ENCODE peak calls at places on chromosomes 1 and 21, in nine cellular contexts. U is effector memory CD4-positive, alpha-beta T cell; X is A673; Y is cardiac muscle cell; O is mammary epithelial cell; V is CD8-positive, alpha-beta memory T cell; L is uterus; T is lower lobe of right lung; F is esophagus squamous epithelium. S is an unnamed sample. For H3K9me3, the result is how much of the 10 kb centered on the place peaks cover.

GRCh38 chr1:34057751-34058150 is 107.3 kb downstream of the CSMD2 start:
- DNase-seq in U (no peak), X (no peak), Y (no peak), O (no peak), V (no peak), L (no peak), T (no peak), F (no peak), S (no peak)

GRCh38 chr1:178328728-178329127 is 168.0 kb downstream of the CLEC20A start:
- DNase-seq in U (no peak), X (no peak), Y (no peak), O (no peak), V (no peak), L (no peak), T (no peak), F (no peak), S (no peak)

GRCh38 chr1:155254714-155255242 is 505 bp downstream of the ENTREP3 start:
- DNase-seq in U (no peak), X (no peak), Y (no peak), O (no peak), V (no peak), L (peak), T (no peak), F (no peak), S (no peak)

GRCh38 chr1:62735491-62736171 is 47.4 kb upstream of the DOCK7 start:
- DNase-seq in U (no peak), X (peak), Y (peak), O (peak), V (no peak), L (no peak), T (no peak), F (no peak), S (no peak)

GRCh38 chr1:21669287-21670058 is at the start of gene RAP1GAP:
- DNase-seq in U (no peak), X (peak), Y (no peak), O (no peak), V (no peak), L (peak), T (peak), F (no peak), S (no peak)

GRCh38 chr21:15065381-15066230 is 806 bp upstream of the NRIP1 start:
- DNase-seq in U (peak), X (peak), Y (peak), O (peak), V (peak), L (peak), T (peak), F (peak), S (peak)

GRCh38 chr1:24284156-24284471 is 35.0 kb upstream of the GRHL3 start:
- DNase-seq in U (no peak), X (no peak), Y (no peak), O (peak), V (no peak), L (no peak), T (no peak), F (no peak), S (no peak)

GRCh38 chr1:1981142-1981500 is 22.5 kb downstream of the CFAP74 start:
- DNase-seq in U (no peak), X (no peak), Y (no peak), O (no peak), V (no peak), L (no peak), T (no peak), F (no peak), S (no peak)

GRCh38 chr1:201503397-201504176 is 3.3 kb downstream of the CSRP1 start:
- DNase-seq in U (no peak), X (peak), Y (peak), O (peak), V (no peak), L (peak), T (no peak), F (no peak), S (peak)

GRCh38 chr1:34682452-34683223 is 72.2 kb upstream of the GJB5 start:
- DNase-seq in U (no peak), X (no peak), Y (no peak), O (no peak), V (no peak), L (no peak), T (no peak), F (no peak), S (no peak)

GRCh38 chr1:193181526-193181925 is 4.9 kb downstream of the B3GALT2 start:
- DNase-seq in U (no peak), X (no peak), Y (no peak), O (no peak), V (no peak), L (no peak), T (no peak), F (no peak), S (no peak)

GRCh38 chr1:62720946-62721554 is 32.9 kb upstream of the DOCK7 start:
- DNase-seq in U (no peak), X (peak), Y (peak), O (no peak), V (no peak), L (no peak), T (no peak), F (no peak), S (peak)

GRCh38 chr1:234486858-234487830 is 8.2 kb upstream of the TARBP1 start:
- DNase-seq in U (no peak), X (peak), Y (peak), O (peak), V (no peak), L (peak), T (no peak), F (no peak), S (no peak)

GRCh38 chr1:235502601-235503332 is 1.5 kb downstream of the B3GALNT2 start:
- DNase-seq in U (no peak), X (no peak), Y (peak), O (peak), V (no peak), L (no peak), T (no peak), F (no peak), S (no peak)

GRCh38 chr1:225762002-225762441 is 15.6 kb upstream of the SRP9 start:
- DNase-seq in U (no peak), X (no peak), Y (no peak), O (no peak), V (no peak), L (no peak), T (no peak), F (no peak), S (no peak)

GRCh38 chr1:1440941-1441888 is 5.7 kb downstream of the VWA1 start:
- DNase-seq in U (peak), X (peak), Y (peak), O (no peak), V (peak), L (no peak), T (peak), F (no peak), S (peak)

GRCh38 chr1:22341791-22342605 is 109.7 kb upstream of the ZBTB40 start:
- DNase-seq in U (no peak), X (peak), Y (peak), O (no peak), V (no peak), L (no peak), T (no peak), F (no peak), S (no peak)

GRCh38 chr1:19044471-19044870 is 88.0 kb upstream of the IFFO2 start:
- DNase-seq in U (no peak), X (no peak), Y (no peak), O (no peak), V (no peak), L (no peak), T (peak), F (no peak), S (no peak)

GRCh38 chr1:109237512-109237911 is 11.8 kb upstream of the CELSR2 start:
- DNase-seq in U (no peak), X (no peak), Y (no peak), O (no peak), V (no peak), L (no peak), T (no peak), F (no peak), S (no peak)

GRCh38 chr1:225565845-225566244 is 87.1 kb downstream of the ENAH start:
- DNase-seq in U (no peak), X (no peak), Y (peak), O (no peak), V (no peak), L (no peak), T (no peak), F (no peak), S (peak)

GRCh38 chr1:208757846-208758245 is 513.7 kb upstream of the PLXNA2 start:
- DNase-seq in U (no peak), X (no peak), Y (no peak), O (peak), V (no peak), L (no peak), T (no peak), F (no peak), S (no peak)

GRCh38 chr1:164604541-164604940 is 45.6 kb downstream of the PBX1 start:
- DNase-seq in U (no peak), X (no peak), Y (peak), O (peak), V (no peak), L (no peak), T (no peak), F (no peak), S (no peak)

DNA sequence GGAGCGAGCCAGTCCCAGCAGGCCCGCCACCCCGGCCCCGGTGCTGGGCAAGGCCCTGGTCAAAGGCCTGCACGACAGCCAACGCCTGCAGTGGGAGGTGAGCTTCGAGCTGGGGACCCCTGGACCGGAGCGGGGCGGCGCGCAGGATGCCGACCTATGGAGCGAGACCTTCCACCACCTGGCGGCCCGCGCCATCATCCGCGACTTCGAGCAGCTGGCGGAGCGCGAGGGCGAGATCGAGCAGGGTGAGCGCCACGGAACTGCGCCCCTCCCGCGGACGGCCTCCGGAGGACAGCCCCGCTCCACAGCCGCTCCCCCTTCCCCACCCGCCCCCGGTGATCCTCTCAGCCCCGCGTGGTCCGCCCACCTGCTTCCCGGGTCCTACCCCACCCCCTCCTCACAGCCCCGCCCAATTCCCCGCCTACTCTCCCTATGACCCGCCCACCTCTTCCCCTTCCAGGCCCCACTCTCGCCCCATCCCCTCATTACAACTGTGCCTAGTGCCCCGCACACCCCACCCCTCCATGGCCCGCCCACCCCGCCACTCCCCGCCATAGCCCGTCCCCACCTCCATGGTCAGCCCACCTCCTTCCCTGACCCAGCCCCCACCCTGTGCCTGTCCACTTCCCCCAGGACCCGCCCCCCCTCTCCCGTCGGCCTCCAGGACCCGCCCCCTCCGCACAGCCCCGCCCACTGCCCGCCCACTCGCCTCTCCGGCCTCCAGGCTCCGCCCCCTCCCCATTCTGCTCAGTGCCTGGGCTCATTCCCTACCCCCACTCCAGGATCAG is 52.7 kb downstream of the VWA5B1 start:
- DNase-seq in U (peak), X (peak), Y (no peak), O (no peak), V (no peak), L (peak), T (no peak), F (no peak), S (peak)
- H3K4me3 ChIP-seq in U (no peak), X (no peak), Y (peak), O (peak), V (no peak), L (peak), T (peak), F (no peak), S (peak)

DNA sequence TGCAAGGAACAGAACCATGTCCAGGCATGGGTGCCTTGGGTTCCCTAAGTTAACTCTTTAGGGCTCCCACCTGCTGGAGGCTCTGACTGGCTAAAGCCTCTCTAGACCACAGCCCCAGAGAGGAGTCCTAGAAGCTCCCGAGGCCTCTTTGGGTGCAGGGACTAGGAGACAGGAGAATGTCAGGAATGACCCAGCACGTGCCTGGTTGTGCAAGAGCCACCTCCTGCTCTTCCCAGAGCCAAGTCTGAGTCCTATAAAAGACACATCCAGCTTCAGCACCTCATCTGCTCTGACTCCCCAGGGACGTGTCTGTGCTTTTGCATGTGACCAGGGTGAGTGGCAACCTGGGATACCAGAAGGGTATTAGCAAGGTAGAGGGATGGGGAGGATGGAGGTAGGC is at the start of gene LCE2D:
- DNase-seq in U (no peak), X (no peak), Y (no peak), O (no peak), V (no peak), L (no peak), T (no peak), F (no peak), S (no peak)
- H3K9me3 ChIP-seq in U (under half), X (under half), Y (under half), O (under half), V (under half), L (under half), T (under half), F (under half), S (under half)

GRCh38 chr1:156703336-156703735 is 2.0 kb downstream of the CRABP2 start:
- DNase-seq in U (no peak), X (no peak), Y (no peak), O (no peak), V (no peak), L (no peak), T (no peak), F (no peak), S (no peak)
- H3K4me3 ChIP-seq in U (no peak), X (no peak), Y (peak), O (no peak), V (no peak), L (no peak), T (no peak), F (peak), S (no peak)

GRCh38 chr1:69794831-69795230 is 227.1 kb downstream of the LRRC7 start:
- DNase-seq in U (no peak), X (no peak), Y (peak), O (no peak), V (no peak), L (no peak), T (no peak), F (no peak), S (no peak)

GRCh38 chr1:69787151-69787550 is 219.4 kb downstream of the LRRC7 start:
- DNase-seq in U (no peak), X (no peak), Y (no peak), O (no peak), V (no peak), L (no peak), T (no peak), F (no peak), S (no peak)

DNA sequence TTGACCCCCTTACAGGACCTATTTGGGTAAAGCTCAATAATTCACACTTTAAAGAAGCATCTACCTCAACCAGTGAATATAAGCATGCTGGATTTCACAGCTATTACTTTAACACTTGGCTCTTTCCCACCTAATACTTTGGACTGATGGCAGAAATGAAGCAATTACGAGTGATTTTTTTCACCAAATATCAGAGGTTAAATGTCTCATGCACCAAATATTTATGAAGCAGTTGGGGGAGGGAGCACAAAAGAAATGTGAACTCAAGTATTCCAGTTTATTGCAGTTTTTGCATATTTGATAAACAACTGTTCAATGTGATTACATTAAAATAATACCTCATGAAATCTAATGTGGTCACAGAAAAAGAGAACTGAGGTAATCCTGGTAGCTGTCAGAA is 223.6 kb downstream of the LRRC7 start:
- DNase-seq in U (no peak), X (no peak), Y (peak), O (no peak), V (no peak), L (no peak), T (no peak), F (no peak), S (no peak)
- H3K9me3 ChIP-seq in U (under half), X (under half), Y (under half), O (under half), V (under half), L (under half), T (under half), F (under half), S (under half)

GRCh38 chr1:211908951-211909350 is 78.4 kb upstream of the LPGAT1 start:
- DNase-seq in U (no peak), X (no peak), Y (no peak), O (no peak), V (no peak), L (no peak), T (no peak), F (no peak), S (no peak)
- H3K4me3 ChIP-seq in U (no peak), X (no peak), Y (no peak), O (no peak), V (no peak), L (no peak), T (no peak), F (no peak), S (no peak)

DNA sequence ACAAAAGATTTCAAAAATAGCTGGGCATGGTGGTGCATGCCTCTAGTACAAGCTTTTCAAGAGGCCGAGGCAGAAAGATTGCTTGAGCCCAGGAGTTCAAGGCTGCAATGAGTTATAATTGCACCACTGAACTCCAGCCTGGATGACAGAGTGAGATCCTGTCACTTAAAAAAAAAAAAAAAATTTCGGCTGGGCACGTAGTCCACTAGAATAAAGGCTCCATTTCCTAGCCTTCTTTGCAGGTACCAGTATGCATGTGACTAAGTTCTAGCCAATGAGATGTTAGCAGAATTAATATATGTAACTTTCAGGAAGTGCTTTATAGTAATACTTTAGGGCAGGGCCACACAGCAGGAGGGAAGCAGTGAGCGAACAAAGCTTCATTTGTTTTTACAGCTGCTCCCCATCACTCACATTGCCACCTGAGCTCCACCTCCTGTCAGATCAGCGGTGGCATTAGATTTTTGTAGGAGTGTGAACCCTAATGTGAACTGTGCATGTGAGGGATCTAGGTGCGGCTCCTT is 28.8 kb upstream of the SYDE2 start:
- DNase-seq in U (no peak), X (peak), Y (no peak), O (no peak), V (no peak), L (no peak), T (no peak), F (no peak), S (no peak)
- H3K9me3 ChIP-seq in U (under half), X (under half), Y (under half), O (under half), V (under half), L (under half), T (under half), F (under half), S (under half)

DNA sequence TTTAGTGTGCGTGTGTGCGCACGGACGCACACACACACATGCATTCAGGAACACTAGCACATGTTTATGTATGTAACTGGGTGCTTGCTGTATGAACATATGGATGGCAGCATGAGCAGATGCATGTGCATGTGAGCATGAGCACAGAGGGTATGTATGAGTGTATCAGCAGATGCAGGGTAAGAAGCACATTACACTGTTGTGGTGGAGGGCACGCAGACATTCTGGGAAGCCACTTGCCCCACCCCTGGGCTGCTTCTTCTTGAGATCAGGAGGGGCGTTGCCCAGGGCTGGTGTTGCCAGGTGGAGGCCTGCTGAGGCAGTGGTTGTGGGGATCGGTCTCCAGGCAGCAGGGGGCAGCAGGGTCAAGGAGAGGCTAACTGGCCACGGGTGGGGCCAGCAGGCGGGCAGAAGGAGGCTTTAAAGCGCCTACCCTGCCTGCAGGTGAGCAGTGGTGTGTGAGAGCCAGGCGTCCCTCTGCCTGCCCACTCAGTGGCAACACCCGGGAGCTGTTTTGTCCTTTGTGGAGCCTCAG is 3.9 kb upstream of the P3R3URF start:
- DNase-seq in U (no peak), X (no peak), Y (no peak), O (peak), V (peak), L (no peak), T (peak), F (no peak), S (no peak)
- H3K4me3 ChIP-seq in U (no peak), X (no peak), Y (no peak), O (peak), V (no peak), L (no peak), T (no peak), F (no peak), S (no peak)

GRCh38 chr1:4001461-4001860 is 101.4 kb upstream of the C1orf174 start:
- DNase-seq in U (no peak), X (no peak), Y (no peak), O (no peak), V (no peak), L (no peak), T (no peak), F (no peak), S (no peak)
- H3K9me3 ChIP-seq in U (under half), X (under half), Y (under half), O (under half), V (under half), L (under half), T (under half), F (under half), S (under half)

S was measured in testis.